ENCODE peak calls at places on chromosomes 4 and X, in five cellular contexts. S is epithelial cell of prostate; L is K562; N is left ventricle myocardium inferior; W is effector memory CD4-positive, alpha-beta T cell. X is an unnamed sample.

GRCh38 chrX:1464282-1465131 is 11.8 kb upstream of the ASMTL start:
- DNase-seq in L (no peak), N (no peak), S (no peak), W (no peak), X (no peak)

GRCh38 chr4:176837176-176837915 is 44.6 kb upstream of the VEGFC start:
- DNase-seq in S (no peak), L (no peak), W (no peak), N (no peak), X (no peak)

GRCh38 chrX:105190252-105190853 is 30.1 kb downstream of the TEX13A start:
- DNase-seq in S (no peak), N (no peak), L (peak), W (no peak), X (no peak)

GRCh38 chr4:46676364-46676763 is 232.7 kb downstream of the COX7B2 start:
- DNase-seq in N (no peak), L (no peak), W (no peak), S (no peak), X (no peak)

GRCh38 chr4:148067307-148067916 is 335.5 kb downstream of the ARHGAP10 start:
- DNase-seq in L (no peak), W (no peak), N (no peak), S (no peak), X (no peak)

GRCh38 chr4:77393981-77394380 is 211.6 kb upstream of the CXCL13 start:
- DNase-seq in S (no peak), W (no peak), N (no peak), L (no peak), X (no peak)

GRCh38 chr4:85861064-85861767 is 386.3 kb downstream of the ARHGAP24 start:
- DNase-seq in W (no peak), L (no peak), S (peak), N (no peak), X (no peak)

GRCh38 chr4:8871417-8872401 is at the start of gene HMX1:
- DNase-seq in S (no peak), W (no peak), N (peak), L (no peak), X (peak)

GRCh38 chr4:88080626-88081025 is 73.2 kb downstream of the PKD2 start:
- DNase-seq in L (no peak), N (no peak), S (no peak), W (no peak), X (no peak)

GRCh38 chrX:38260231-38260630 is 39.6 kb upstream of the SRPX start:
- DNase-seq in S (no peak), W (no peak), N (no peak), L (peak), X (peak)

GRCh38 chrX:1463581-1464281 is 11.0 kb upstream of the ASMTL start:
- DNase-seq in S (no peak), L (no peak), N (no peak), W (no peak), X (no peak)

GRCh38 chr4:185513489-185514181 is 21.7 kb downstream of the PDLIM3 start:
- DNase-seq in S (no peak), W (peak), N (no peak), L (no peak), X (no peak)

GRCh38 chr4:25500626-25501318 is 123.7 kb downstream of the ANAPC4 start:
- DNase-seq in L (no peak), N (no peak), W (no peak), S (no peak), X (no peak)

GRCh38 chr4:76980280-76980679 is 30.7 kb downstream of the SEPTIN11 start:
- DNase-seq in L (no peak), S (no peak), N (no peak), W (no peak), X (no peak)

GRCh38 chr4:52910115-52910514 is 48.0 kb downstream of the RASL11B start:
- DNase-seq in L (no peak), S (no peak), N (no peak), W (no peak), X (no peak)

GRCh38 chr4:77582151-77582550 is 23.5 kb upstream of the CXCL13 start:
- DNase-seq in N (no peak), L (no peak), S (no peak), W (no peak), X (no peak)

GRCh38 chr4:100177855-100178254 is 12.4 kb downstream of the DDIT4L start:
- DNase-seq in W (no peak), N (no peak), S (no peak), L (no peak), X (no peak)

GRCh38 chr4:125582302-125582701 is 267.5 kb downstream of the FAT4 start:
- DNase-seq in L (no peak), W (no peak), N (no peak), S (no peak), X (no peak)

GRCh38 chr4:61294001-61294400 is 93.9 kb downstream of the ADGRL3 start:
- DNase-seq in N (no peak), W (no peak), S (no peak), L (no peak), X (no peak)

GRCh38 chr4:153512162-153512852 is 46.1 kb downstream of the TMEM131L start:
- DNase-seq in N (no peak), W (no peak), S (no peak), L (no peak), X (no peak)

GRCh38 chr4:139560396-139561084 is 4.5 kb upstream of the SETD7 start:
- DNase-seq in S (no peak), L (no peak), W (no peak), N (no peak), X (no peak)

GRCh38 chrX:115561605-115562491 is 874 bp downstream of the PLS3 start:
- DNase-seq in N (peak), S (no peak), W (no peak), L (no peak), X (peak)

GRCh38 chrX:5876984-5877655 is 351.5 kb downstream of the NLGN4X start:
- DNase-seq in N (peak), S (no peak), W (no peak), L (no peak), X (no peak)

GRCh38 chr4:1243451-1244080 is 5.4 kb downstream of the CTBP1 start:
- DNase-seq in L (peak), W (no peak), N (peak), S (no peak), X (no peak)

GRCh38 chr4:99835942-99836341 is 19.3 kb downstream of the DAPP1 start:
- DNase-seq in W (no peak), L (no peak), N (no peak), S (no peak), X (no peak)

GRCh38 chr4:84451546-84451945 is 47.5 kb downstream of the NKX6-1 start:
- DNase-seq in W (no peak), N (no peak), L (no peak), S (no peak), X (no peak)

GRCh38 chr4:89489338-89489771 is 181.8 kb upstream of the GPRIN3 start:
- DNase-seq in L (no peak), W (no peak), N (peak), S (no peak), X (no peak)

GRCh38 chr4:37762294-37763163 is 64.0 kb upstream of the PGM2 start:
- DNase-seq in L (no peak), N (no peak), S (peak), W (no peak), X (peak)

GRCh38 chr4:35818520-35818919 is 425.8 kb downstream of the ARAP2 start:
- DNase-seq in L (no peak), N (no peak), S (peak), W (no peak), X (no peak)

GRCh38 chrX:132665676-132666075 is 176.8 kb upstream of the MBNL3 start:
- DNase-seq in N (no peak), L (no peak), S (no peak), W (no peak), X (no peak)

GRCh38 chr4:183443609-183444148 is 757 bp upstream of the CDKN2AIP start:
- DNase-seq in L (no peak), N (no peak), W (no peak), S (no peak), X (no peak)

GRCh38 chr4:87521757-87522374 is 7.3 kb downstream of the SPARCL1 start:
- DNase-seq in N (no peak), L (no peak), W (no peak), S (peak), X (peak)

GRCh38 chr4:2586502-2586901 is 50.1 kb downstream of the FAM193A start:
- DNase-seq in N (no peak), S (no peak), W (no peak), L (no peak), X (no peak)

GRCh38 chr4:3009422-3009821 is 46.1 kb downstream of the GRK4 start:
- DNase-seq in N (no peak), W (no peak), L (no peak), S (peak), X (peak)

GRCh38 chr4:123659262-123659661 is 262.7 kb downstream of the SPRY1 start:
- DNase-seq in L (no peak), S (no peak), W (no peak), N (no peak), X (no peak)

GRCh38 chr4:163548481-163549243 is 54.2 kb downstream of the TMA16 start:
- DNase-seq in W (no peak), L (peak), S (no peak), N (no peak), X (peak)

DNA sequence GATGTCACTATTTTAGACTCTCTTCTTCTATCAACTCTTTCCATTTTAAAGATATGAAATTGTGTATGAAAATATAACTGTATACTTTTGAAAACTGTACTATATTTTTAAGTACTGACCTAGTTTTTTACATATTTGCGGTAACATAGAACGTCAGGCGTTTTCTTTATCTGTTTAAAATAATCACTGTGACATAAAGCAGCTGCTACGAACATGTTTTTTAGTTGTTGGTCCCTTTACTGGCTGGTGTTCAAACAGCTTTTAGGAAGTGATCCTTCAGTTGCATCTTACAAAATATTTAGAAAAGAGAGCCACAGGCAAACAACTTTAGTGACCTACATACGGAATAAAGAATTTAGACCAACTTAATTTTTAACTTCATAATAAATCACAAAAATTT is 73.1 kb downstream of the METTL14 start:
- DNase-seq in S (no peak), N (no peak), W (no peak), L (no peak), X (no peak)
- H3K27ac ChIP-seq in S (no peak), N (peak), W (no peak), L (no peak), X (no peak)

GRCh38 chrX:129650821-129651510 is 3.8 kb downstream of the APLN start:
- DNase-seq in W (no peak), N (no peak), S (no peak), L (no peak), X (no peak)
- H3K27ac ChIP-seq in W (no peak), N (peak), S (no peak), L (no peak), X (no peak)

GRCh38 chr4:7542781-7543180 is 108.1 kb upstream of the PSAPL1 start:
- DNase-seq in L (no peak), S (no peak), N (no peak), W (no peak), X (no peak)

GRCh38 chr4:7549866-7550265 is 115.1 kb upstream of the PSAPL1 start:
- DNase-seq in W (no peak), N (no peak), S (no peak), L (no peak), X (no peak)

GRCh38 chr4:7546152-7546808 is 111.5 kb upstream of the PSAPL1 start:
- DNase-seq in L (no peak), N (no peak), W (no peak), S (no peak), X (no peak)

GRCh38 chr4:7547368-7548040 is 112.8 kb upstream of the PSAPL1 start:
- DNase-seq in S (peak), L (no peak), N (no peak), W (no peak), X (peak)

GRCh38 chr4:7546809-7547367 is 112.2 kb upstream of the PSAPL1 start:
- DNase-seq in W (no peak), S (no peak), L (no peak), N (no peak), X (peak)
- H3K27ac ChIP-seq in W (no peak), S (peak), L (no peak), N (no peak), X (peak)

GRCh38 chrX:120301960-120302359 is 9.3 kb downstream of the TMEM255A start:
- DNase-seq in L (no peak), S (no peak), N (no peak), W (no peak), X (no peak)
- H3K27ac ChIP-seq in L (no peak), S (no peak), N (no peak), W (no peak), X (no peak)

GRCh38 chr4:56444719-56445118 is 8.7 kb downstream of the PAICS start:
- DNase-seq in S (no peak), W (no peak), N (no peak), L (no peak), X (no peak)
- H3K27ac ChIP-seq in S (peak), W (no peak), N (no peak), L (no peak), X (no peak)

GRCh38 chr4:40121515-40121914 is 64.9 kb downstream of the N4BP2 start:
- DNase-seq in N (no peak), W (no peak), S (peak), L (no peak), X (peak)
- H3K27ac ChIP-seq in N (no peak), W (no peak), S (peak), L (peak), X (no peak)

DNA sequence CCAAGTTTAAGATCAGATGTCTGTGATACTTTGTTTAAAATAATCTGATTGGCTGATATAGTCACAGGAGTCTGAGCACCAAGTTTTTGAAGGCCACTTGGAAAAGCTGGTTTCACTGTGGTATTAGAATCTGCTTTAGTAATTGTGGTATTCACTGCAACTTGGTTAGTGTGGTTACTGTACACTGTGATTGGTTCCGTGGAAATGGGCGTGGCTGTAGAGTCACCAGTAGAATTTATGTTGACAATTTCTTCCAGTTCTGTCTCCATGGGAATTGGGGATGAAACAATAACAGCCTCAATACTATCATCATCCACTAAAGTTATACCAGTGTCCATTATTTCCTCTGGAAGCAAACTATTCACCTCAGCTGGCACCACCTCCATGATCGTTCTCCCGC is 26.2 kb downstream of the LIN54 start:
- DNase-seq in L (peak), W (no peak), S (peak), N (no peak), X (peak)
- H3K27ac ChIP-seq in L (no peak), W (no peak), S (no peak), N (no peak), X (no peak)

DNA sequence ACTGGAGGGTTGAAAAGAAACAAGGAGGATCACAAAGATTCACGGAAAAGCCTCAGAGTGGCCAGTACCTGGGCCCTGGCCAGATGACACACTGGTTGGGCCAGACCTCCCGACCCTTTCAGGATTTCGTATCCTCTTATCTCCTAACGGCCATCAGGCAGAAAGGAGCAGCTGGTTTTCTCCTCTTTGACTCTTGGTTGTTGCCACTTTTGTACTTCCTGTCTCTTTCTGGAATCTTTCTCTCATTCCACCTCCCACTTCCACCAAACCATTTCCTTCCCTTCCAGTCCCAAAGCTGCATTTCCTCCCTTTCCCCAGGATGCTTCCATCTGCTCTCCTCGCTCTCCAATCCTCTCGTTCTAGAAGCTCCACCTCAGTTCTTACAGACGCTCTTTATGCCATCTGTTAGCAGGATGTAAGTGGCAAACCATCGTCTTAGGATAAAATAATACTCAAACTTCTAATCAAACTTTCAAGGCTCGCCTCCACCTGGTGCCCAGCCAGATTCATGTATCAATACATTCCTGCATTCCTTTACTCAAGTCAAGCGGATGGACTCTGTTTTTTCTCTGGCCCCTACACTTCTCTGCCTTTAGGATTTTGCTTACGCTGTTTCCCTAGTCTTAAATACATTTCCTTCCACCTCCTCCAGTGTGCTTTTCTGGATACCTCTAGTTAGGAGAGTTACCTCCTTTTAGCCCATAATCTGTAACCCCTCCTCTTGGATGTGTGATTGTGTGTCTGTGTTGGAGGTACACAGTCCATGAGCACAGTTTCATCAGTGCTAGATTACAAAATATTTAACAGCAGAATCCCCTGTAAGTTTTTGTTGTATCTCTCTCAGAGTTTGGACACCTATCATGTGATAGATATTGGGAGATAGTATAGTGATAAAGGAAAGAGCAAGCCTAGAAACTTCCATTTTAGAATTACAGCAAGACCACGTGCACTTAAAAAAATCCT is 70.4 kb downstream of the LDB2 start:
- DNase-seq in S (no peak), N (no peak), L (no peak), W (no peak), X (no peak)
- H3K27ac ChIP-seq in S (no peak), N (peak), L (no peak), W (no peak), X (no peak)

GRCh38 chrX:43003204-43003565 is 225.2 kb upstream of the PPP1R2C start:
- DNase-seq in W (no peak), S (no peak), L (no peak), N (no peak), X (no peak)
- H3K27ac ChIP-seq in W (no peak), S (no peak), L (no peak), N (no peak), X (no peak)

DNA sequence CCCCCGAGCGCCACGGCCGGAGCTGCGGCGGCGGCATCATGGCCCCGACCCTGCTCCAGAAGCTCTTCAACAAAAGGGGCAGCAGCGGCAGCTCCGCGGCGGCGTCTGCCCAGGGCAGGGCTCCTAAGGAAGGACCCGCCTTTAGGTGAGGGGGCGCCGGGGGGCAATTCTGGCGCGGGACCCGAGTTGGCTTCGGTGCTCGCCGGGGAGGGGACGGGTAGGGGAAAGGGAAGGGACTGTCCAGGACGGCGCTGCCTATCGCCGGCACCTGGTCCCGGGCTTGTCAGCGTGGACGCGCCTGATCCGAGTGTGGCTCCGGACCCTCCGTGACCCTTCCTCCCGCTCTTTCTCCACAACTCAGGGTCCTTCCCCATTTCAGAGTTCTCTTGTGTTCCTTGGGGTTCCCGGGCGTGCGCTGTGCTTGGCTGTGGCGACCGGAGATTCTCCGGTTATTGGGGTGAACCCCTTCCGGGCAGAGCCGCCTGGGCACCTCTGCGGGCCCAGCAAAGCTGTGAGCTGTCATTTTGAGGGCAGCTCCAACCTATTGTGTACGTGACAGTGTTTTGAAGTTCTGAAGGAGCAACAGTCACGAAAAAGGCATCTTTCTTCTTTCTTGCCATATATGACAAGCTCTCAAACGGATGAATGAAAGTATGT is 477 bp downstream of the FNIP2 start:
- DNase-seq in L (no peak), N (peak), S (no peak), W (peak), X (peak)
- H3K27ac ChIP-seq in L (peak), N (peak), S (peak), W (peak), X (peak)